ENCODE peak calls at places on chromosomes 11 and 22, in eight cellular contexts. O, B, U, C, J, T, A and R are unnamed samples.

GRCh38 chr11:66288138-66288865 is 641 bp downstream of the YIF1A start:
- DNase-seq in J (no peak), U (no peak), A (no peak), C (no peak), T (peak; percentile 76), O (no peak), B (peak; percentile 68), R (no peak)

GRCh38 chr11:36469881-36470802 is 39.9 kb downstream of the TRAF6 start:
- DNase-seq in B (no peak), O (no peak), T (no peak), C (no peak), J (peak; percentile 74), A (no peak), U (no peak), R (no peak)

GRCh38 chr22:41641854-41642253 is 20.8 kb downstream of the XRCC6 start:
- DNase-seq in J (no peak), B (no peak), U (no peak), O (no peak), T (no peak), A (no peak), C (peak; percentile 28), R (no peak)

GRCh38 chr22:45709004-45709739 is 37.5 kb downstream of the ATXN10 start:
- DNase-seq in O (no peak), B (no peak), U (peak; percentile 29), T (no peak), J (peak; percentile 79), A (no peak), C (no peak), R (no peak)

GRCh38 chr11:95134491-95134890 is 44.8 kb downstream of the ENDOD1 start:
- DNase-seq in C (no peak), A (no peak), U (peak; percentile 36), B (no peak), T (no peak), O (no peak), J (peak; percentile 51), R (no peak)

GRCh38 chr22:45488764-45489370 is 13.8 kb upstream of the FBLN1 start:
- DNase-seq in A (no peak), T (no peak), O (no peak), C (no peak), J (no peak), U (no peak), B (no peak), R (no peak)

GRCh38 chr11:75445315-75445953 is 12.4 kb upstream of the KLHL35 start:
- DNase-seq in T (peak; percentile 81), U (peak; percentile 83), A (peak; percentile 85), C (peak; percentile 77), B (peak; percentile 43), O (peak; percentile 76), J (peak; percentile 41), R (peak; percentile 92)

GRCh38 chr11:69365567-69365966 is 71.6 kb downstream of the MYEOV start:
- DNase-seq in A (no peak), O (no peak), B (no peak), J (no peak), T (no peak), U (no peak), C (no peak), R (no peak)

GRCh38 chr11:7495997-7496545 is 10.8 kb downstream of the OLFML1 start:
- DNase-seq in O (no peak), J (no peak), C (no peak), A (no peak), B (no peak), T (no peak), U (no peak), R (no peak)

GRCh38 chr11:35362571-35362980 is 56.8 kb downstream of the SLC1A2 start:
- DNase-seq in B (no peak), O (no peak), T (no peak), U (no peak), J (peak; percentile 46), A (no peak), C (no peak), R (peak; percentile 55)

GRCh38 chr22:31295831-31296230 is 3.5 kb upstream of the PIK3IP1 start:
- DNase-seq in J (peak; percentile 27), C (no peak), U (no peak), B (no peak), T (no peak), O (no peak), A (no peak), R (no peak)

DNA sequence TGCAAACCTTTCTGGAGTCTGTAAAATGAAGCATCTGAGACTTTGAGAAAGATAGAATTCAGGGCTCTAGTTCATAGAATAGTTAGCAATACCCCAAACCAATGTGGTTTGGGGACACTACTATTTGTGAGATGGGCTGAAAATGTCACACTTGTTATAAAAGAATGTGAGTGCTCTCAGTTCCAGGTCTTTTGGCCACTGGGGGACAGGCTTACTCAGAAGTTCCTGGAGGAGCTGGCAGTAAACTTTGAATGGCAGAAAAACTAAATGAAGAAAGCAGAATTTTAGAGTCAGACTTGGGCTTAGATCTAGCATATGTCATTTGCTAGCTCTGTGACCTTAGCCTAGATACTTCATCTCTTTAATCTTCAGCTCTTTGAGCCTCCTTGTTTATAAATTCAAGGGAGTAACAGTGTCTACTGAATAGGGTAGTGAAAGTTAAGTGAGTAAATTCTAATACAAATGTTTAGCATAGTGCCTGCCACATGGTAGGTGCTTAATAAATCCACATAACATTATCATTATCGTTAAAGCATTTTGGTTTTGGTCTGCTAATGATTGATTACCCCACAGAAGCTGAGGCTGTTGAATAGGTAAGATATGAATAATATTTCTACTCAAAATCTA is 3.7 kb downstream of the LYVE1 start:
- DNase-seq in U (no peak), B (no peak), J (no peak), T (no peak), O (no peak), C (no peak), A (no peak), R (peak; percentile 16)
- TF ChIP-seq CTCF in U (no peak), B (no peak), J (peak; percentile 49), T (no peak), O (no peak), C (peak; percentile 65), A (peak; percentile 23), R (no peak)

DNA sequence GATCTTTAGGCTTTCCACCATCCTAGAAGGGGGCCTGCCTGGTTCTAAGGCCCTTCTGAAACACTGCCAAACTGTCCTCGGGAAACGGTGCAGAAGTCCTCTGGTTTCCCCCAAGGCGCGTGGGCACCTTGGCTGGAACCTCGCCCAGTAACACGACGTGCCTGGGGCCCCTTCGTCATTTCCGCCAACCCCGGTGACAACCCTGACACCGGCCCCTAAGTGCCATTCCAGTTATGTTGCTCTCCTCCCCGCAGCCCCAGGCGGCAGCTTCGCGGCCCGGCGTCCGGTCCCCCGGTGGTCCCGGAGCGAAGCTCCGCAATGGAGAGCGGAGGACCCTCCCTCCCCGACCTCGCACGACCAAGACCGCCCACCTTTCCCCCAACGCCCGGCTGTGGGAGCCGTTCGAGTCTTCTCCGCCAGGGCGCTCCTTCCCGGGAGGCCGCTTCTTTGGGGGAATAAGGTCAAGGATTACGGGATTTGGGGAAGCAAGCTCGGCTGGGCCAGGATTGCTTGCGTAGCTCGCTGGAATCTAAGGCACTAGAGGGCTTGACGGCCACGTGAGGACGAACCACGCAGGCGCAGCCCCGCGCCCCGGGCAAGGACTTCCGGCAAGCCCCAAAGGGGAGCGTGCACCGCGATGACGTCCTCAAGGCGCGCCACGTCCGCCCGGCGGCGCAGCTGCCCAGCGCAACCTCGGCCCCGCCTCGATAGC is 648 bp downstream of the RNH1 start:
- DNase-seq in U (peak; percentile 94), A (peak; percentile 99), O (peak; percentile 98), B (peak; percentile 97), T (peak; percentile 99), J (peak; percentile 98), C (peak; percentile 99), R (peak; percentile 99)
- H3K4me1 ChIP-seq in U (no peaks in the 10 kb centered on the region), A (peaks cover 6% of the 10 kb centered on the region), O (peaks cover 35% of the 10 kb centered on the region), B (peaks cover 11% of the 10 kb centered on the region), T (peaks cover 54% of the 10 kb centered on the region), J (peaks cover 12% of the 10 kb centered on the region), C (peaks cover 55% of the 10 kb centered on the region), R (peaks cover 7% of the 10 kb centered on the region)

DNA sequence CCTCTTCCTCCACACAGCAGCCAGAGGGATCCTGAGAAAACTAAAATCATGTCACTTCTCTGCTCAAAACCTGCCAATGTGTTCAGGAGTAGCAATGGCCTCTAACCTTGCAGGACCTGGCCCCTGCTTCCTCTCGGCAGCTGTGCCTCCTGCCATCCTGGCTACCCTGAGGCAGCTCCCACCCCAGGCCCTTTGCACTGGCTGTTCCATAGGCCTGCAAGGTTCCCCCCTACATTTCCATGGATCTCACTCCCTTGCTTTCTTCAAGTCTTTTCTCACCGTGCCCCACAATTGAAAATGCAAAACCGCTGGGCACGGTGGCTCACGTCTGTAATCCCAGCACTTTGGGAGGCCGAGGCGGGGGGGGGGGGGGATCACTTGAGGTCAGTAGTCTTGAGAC is 2.1 kb upstream of the STIP1 start:
- DNase-seq in J (no peak), T (no peak), C (no peak), O (no peak), B (no peak), U (no peak), A (no peak), R (no peak)
- H3K4me3 ChIP-seq in J (no peak overlapping the region), T (no peak overlapping the region), C (no peak overlapping the region), O (no peak overlapping the region), B (no peak overlapping the region), U (no peak overlapping the region), A (no peak overlapping the region), R (peak overlapping the region; percentile 55)

GRCh38 chr11:68012044-68012842 is 2.1 kb downstream of the ALDH3B1 start:
- DNase-seq in J (no peak), B (no peak), A (no peak), T (no peak), C (no peak), O (no peak), U (peak; percentile 6), R (no peak)

GRCh38 chr11:68011046-68011943 is 1.2 kb downstream of the ALDH3B1 start:
- DNase-seq in J (no peak), B (no peak), U (no peak), O (no peak), A (no peak), T (no peak), C (no peak), R (no peak)

GRCh38 chr11:68008381-68009337 is 1.5 kb upstream of the ALDH3B1 start:
- DNase-seq in J (no peak), U (peak; percentile 57), O (peak; percentile 81), T (peak; percentile 70), B (no peak), C (no peak), A (no peak), R (no peak)

GRCh38 chr11:68009391-68010000 is 631 bp upstream of the ALDH3B1 start:
- DNase-seq in O (no peak), U (peak; percentile 22), C (no peak), J (peak; percentile 53), T (no peak), A (no peak), B (no peak), R (no peak)

DNA sequence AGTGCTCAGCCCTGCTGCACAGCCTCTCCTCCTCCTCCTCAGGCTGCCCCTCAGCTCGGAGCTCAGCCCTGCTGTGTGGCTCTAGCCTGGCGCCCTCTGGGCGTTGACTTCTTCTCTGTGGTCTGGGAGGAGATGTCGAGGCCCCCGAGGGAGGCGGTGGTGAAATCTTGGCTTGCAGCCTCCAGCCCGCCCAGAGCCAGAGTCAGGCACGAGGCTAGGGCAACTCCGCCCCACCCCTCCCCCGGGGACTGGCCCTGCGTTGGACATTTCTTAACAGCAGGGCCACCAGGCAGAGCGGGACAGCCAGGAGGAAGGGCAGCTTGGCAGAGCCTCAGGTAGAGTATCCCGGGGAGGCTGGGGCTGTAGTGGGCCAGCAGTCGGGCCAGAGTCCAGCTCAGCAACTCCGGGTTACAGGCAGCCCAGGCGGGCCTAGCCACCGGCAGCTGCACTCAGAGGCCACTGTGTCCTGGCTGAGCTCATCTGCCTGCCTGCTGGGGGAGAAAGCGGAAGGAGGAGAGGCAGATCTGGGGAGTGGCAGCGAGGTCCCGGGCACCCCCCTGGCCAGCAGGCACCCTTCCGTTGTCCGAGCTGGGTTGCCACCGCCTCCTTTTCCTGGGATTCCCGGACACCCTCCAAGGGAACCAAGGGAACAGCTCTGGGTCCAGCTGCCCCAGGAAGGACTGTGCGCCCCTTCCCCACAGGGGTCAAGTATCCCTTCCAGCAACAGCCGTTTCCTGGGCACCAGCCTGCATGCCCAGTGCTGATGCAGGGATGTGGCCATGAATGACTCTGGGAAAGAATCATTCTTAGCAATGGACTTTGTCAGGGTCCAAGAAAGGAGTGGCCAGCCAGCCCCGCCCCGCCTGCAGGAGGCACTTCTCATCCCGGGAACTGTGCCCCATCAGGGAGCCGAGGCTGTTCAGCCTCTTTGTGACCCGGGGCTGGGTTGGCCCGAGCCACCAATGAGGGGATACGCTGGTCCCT is at the start of gene ALDH3B1:
- DNase-seq in J (peak; percentile 70), B (peak; percentile 84), U (peak; percentile 88), O (peak; percentile 95), T (peak; percentile 96), C (peak; percentile 100), A (peak; percentile 57), R (peak; percentile 94)
- TF ChIP-seq CTCF in J (peak; percentile 9), B (no peak), U (no peak), O (no peak), T (no peak), C (no peak), A (no peak), R (no peak)